ENCODE peak calls at places on chromosomes 7 and 10, in eight cellular contexts. Q, N, C, K, O, U, J and T are unnamed samples.

GRCh38 chr10:94738588-94738987 is 23.9 kb upstream of the CYP2C19 start:
- DNase-seq in Q (no peak), N (no peak), C (no peak), K (no peak), O (no peak), U (no peak), J (no peak), T (no peak)

GRCh38 chr7:43278088-43278644 is 165.7 kb downstream of the HECW1 start:
- DNase-seq in Q (no peak), N (no peak), C (peak; percentile 11), K (no peak), O (no peak), U (peak; percentile 75), J (no peak), T (no peak)

GRCh38 chr10:77774940-77775391 is 137.4 kb upstream of the KCNMA1 start:
- DNase-seq in Q (no peak), N (peak; percentile 20), C (no peak), K (no peak), O (no peak), U (no peak), J (no peak), T (no peak)

GRCh38 chr7:22781230-22781711 is 41.4 kb downstream of the TOMM7 start:
- DNase-seq in Q (no peak), N (no peak), C (peak; percentile 10), K (no peak), O (no peak), U (peak; percentile 78), J (peak; percentile 44), T (no peak)

GRCh38 chr7:136294977-136295376 is 317.8 kb upstream of the MTPN start:
- DNase-seq in Q (no peak), N (no peak), C (no peak), K (no peak), O (no peak), U (no peak), J (no peak), T (no peak)

GRCh38 chr7:52764502-52765169 is 270.8 kb upstream of the POM121L12 start:
- DNase-seq in Q (no peak), N (no peak), C (no peak), K (no peak), O (no peak), U (no peak), J (no peak), T (no peak)

GRCh38 chr7:149474309-149475120 is 13.7 kb upstream of the ZNF777 start:
- DNase-seq in Q (no peak), N (no peak), C (no peak), K (no peak), O (no peak), U (no peak), J (no peak), T (no peak)

GRCh38 chr10:7481382-7481765 is 70.5 kb upstream of the SFMBT2 start:
- DNase-seq in Q (no peak), N (no peak), C (no peak), K (no peak), O (no peak), U (no peak), J (no peak), T (no peak)

GRCh38 chr10:42937048-42937447 is 139.8 kb upstream of the RET start:
- DNase-seq in Q (no peak), N (no peak), C (no peak), K (no peak), O (no peak), U (no peak), J (no peak), T (peak; percentile 20)